ENCODE peak calls at places on chromosomes 6 and 20, in five cellular contexts. Z is astrocyte of the spinal cord, D is psoas muscle, F is epithelial cell of proximal tubule, I is mucosa of descending colon. N is an unnamed sample.

GRCh38 chr20:41617059-41617921 is 887 bp downstream of the CHD6 start:
- DNase-seq in Z (peak; percentile 28), D (peak; percentile 43), F (peak; percentile 6), I (peak; percentile 62), N (no peak)

GRCh38 chr20:13525225-13525940 is 113.3 kb downstream of the TASP1 start:
- DNase-seq in Z (peak; percentile 81), D (no peak), F (peak; percentile 84), I (no peak), N (peak; percentile 97)

GRCh38 chr20:7989379-7989778 is 30.2 kb downstream of the TMX4 start:
- DNase-seq in Z (no peak), D (no peak), F (no peak), I (no peak), N (no peak)

GRCh38 chr6:169964440-169965212 is 213.2 kb downstream of the ERMARD start:
- DNase-seq in Z (no peak), D (no peak), F (no peak), I (no peak), N (no peak)

GRCh38 chr6:134060491-134061106 is 8.2 kb upstream of the SLC2A12 start:
- DNase-seq in Z (peak; percentile 75), D (no peak), F (peak; percentile 69), I (no peak), N (no peak)

GRCh38 chr6:12751694-12752304 is 35.2 kb downstream of the PHACTR1 start:
- DNase-seq in Z (peak; percentile 56), D (peak; percentile 22), F (no peak), I (peak; percentile 59), N (peak; percentile 29)

GRCh38 chr6:160883999-160884398 is 107.6 kb upstream of the MAP3K4 start:
- DNase-seq in Z (no peak), D (no peak), F (no peak), I (no peak), N (no peak)

GRCh38 chr20:21087862-21088540 is 18.2 kb downstream of the LINC00237 start:
- DNase-seq in Z (no peak), D (no peak), F (no peak), I (no peak), N (no peak)

GRCh38 chr20:1474817-1475603 is 8.4 kb upstream of the NSFL1C start:
- DNase-seq in Z (no peak), D (no peak), F (no peak), I (no peak), N (no peak)

GRCh38 chr6:91633374-91634184 is 1046.7 kb upstream of the MAP3K7 start:
- DNase-seq in Z (no peak), D (no peak), F (no peak), I (no peak), N (no peak)

GRCh38 chr6:32882879-32883250 is 28.9 kb downstream of the PSMB9 start:
- DNase-seq in Z (no peak), D (no peak), F (peak; percentile 43), I (no peak), N (no peak)

GRCh38 chr20:57385940-57386339 is 5.3 kb upstream of the RBM38 start:
- DNase-seq in Z (no peak), D (no peak), F (no peak), I (peak; percentile 29), N (no peak)

GRCh38 chr6:165834613-165835259 is 171.7 kb upstream of the PDE10A start:
- DNase-seq in Z (no peak), D (no peak), F (peak; percentile 42), I (peak; percentile 92), N (no peak)

GRCh38 chr6:89690944-89691324 is 52.4 kb upstream of the LYRM2 start:
- DNase-seq in Z (peak; percentile 2), D (no peak), F (no peak), I (no peak), N (no peak)

GRCh38 chr6:12170351-12171079 is 119.6 kb upstream of the EDN1 start:
- DNase-seq in Z (no peak), D (no peak), F (no peak), I (no peak), N (no peak)

GRCh38 chr6:157198425-157199279 is 124.7 kb downstream of the TMEM242 start:
- DNase-seq in Z (no peak), D (peak; percentile 49), F (no peak), I (peak; percentile 88), N (no peak)

GRCh38 chr6:1312444-1313363 is 806 bp downstream of the FOXQ1 start:
- DNase-seq in Z (peak; percentile 23), D (no peak), F (no peak), I (peak; percentile 43), N (no peak)

GRCh38 chr6:28867078-28867414 is 56.7 kb downstream of the TRIM27 start:
- DNase-seq in Z (no peak), D (no peak), F (no peak), I (peak; percentile 30), N (no peak)

GRCh38 chr6:16126881-16127280 is 2.0 kb upstream of the MYLIP start:
- DNase-seq in Z (no peak), D (no peak), F (no peak), I (no peak), N (no peak)

GRCh38 chr6:130405549-130405948 is 39.7 kb downstream of the TMEM200A start:
- DNase-seq in Z (no peak), D (no peak), F (no peak), I (no peak), N (no peak)

GRCh38 chr6:150372051-150372450 is 3.2 kb downstream of the IYD start:
- DNase-seq in Z (no peak), D (no peak), F (no peak), I (no peak), N (no peak)
- H3K4me3 ChIP-seq in Z (no peak overlapping the region), D (no peak overlapping the region), F (no peak overlapping the region), I (no peak overlapping the region), N (no peak overlapping the region)

GRCh38 chr20:25485872-25486271 is 78.4 kb downstream of the GINS1 start:
- DNase-seq in Z (no peak), D (no peak), F (no peak), I (no peak), N (no peak)

GRCh38 chr20:25484911-25485511 is 77.5 kb downstream of the GINS1 start:
- DNase-seq in Z (no peak), D (no peak), F (no peak), I (no peak), N (no peak)

GRCh38 chr20:25487975-25488374 is 80.5 kb downstream of the GINS1 start:
- DNase-seq in Z (no peak), D (no peak), F (no peak), I (no peak), N (no peak)

GRCh38 chr20:25487306-25487705 is 79.8 kb downstream of the GINS1 start:
- DNase-seq in Z (no peak), D (no peak), F (no peak), I (no peak), N (no peak)

DNA sequence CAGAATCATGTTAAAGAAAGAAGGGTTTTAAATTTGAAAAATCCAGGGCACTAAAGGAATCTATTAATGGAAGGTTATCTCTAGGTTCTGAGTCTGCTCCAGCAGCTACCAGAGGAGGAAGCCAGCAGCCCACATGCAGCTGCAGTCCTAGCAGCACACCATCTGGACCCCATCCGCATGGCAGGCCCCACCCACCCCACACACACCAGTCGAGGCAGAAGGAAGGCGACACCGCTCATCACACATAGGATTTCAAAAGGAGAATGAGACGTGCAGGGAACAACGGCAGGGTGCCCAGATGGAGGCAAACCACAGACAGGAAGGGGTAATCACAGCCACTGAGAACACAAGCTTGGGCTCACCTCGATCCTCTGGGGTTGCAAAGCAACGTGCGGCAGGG is 78.9 kb downstream of the GINS1 start:
- DNase-seq in Z (peak; percentile 28), D (no peak), F (no peak), I (no peak), N (peak; percentile 61)
- TF ChIP-seq CTCF in Z (no peak), D (no peak), F (no peak), I (no peak), N (no peak)

GRCh38 chr6:20916081-20916480 is 381.8 kb downstream of the CDKAL1 start:
- DNase-seq in Z (peak; percentile 30), D (no peak), F (no peak), I (no peak), N (no peak)
- H3K4me3 ChIP-seq in Z (no peak overlapping the region), D (no peak overlapping the region), F (no peak overlapping the region), I (no peak overlapping the region), N (no peak overlapping the region)

GRCh38 chr20:31706607-31707257 is 15.9 kb downstream of the BCL2L1 start:
- DNase-seq in Z (no peak), D (no peak), F (no peak), I (no peak), N (no peak)
- TF ChIP-seq CTCF in Z (no peak), D (no peak), F (no peak), I (no peak), N (no peak)

GRCh38 chr6:7100072-7100750 is 7.5 kb upstream of the RREB1 start:
- DNase-seq in Z (no peak), D (no peak), F (no peak), I (no peak), N (no peak)

GRCh38 chr6:7104752-7105151 is 3.0 kb upstream of the RREB1 start:
- DNase-seq in Z (no peak), D (no peak), F (no peak), I (no peak), N (no peak)

GRCh38 chr6:7100751-7101078 is 7.0 kb upstream of the RREB1 start:
- DNase-seq in Z (no peak), D (no peak), F (no peak), I (no peak), N (no peak)

GRCh38 chr6:7098974-7099373 is 8.8 kb upstream of the RREB1 start:
- DNase-seq in Z (no peak), D (no peak), F (no peak), I (no peak), N (no peak)

DNA sequence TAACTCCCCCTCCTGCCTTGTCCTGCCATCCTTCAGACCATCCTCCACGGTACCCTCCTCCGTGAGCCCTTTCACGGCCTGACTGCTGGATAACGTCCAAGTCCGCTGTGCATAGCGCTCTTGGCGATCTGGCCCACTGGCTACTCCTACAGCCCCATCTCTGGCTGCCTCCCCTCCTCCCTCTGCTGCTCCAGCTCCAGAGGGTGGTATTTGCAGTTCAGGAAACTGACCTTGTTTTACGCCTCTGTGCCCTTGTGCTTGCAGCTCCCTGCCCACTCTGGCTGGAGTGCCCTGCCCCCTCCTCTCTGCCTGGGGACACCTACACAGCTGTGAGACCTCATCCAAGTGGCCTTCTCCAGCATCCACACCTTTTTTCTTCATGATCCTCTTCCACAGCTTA is 6.5 kb upstream of the RREB1 start:
- DNase-seq in Z (no peak), D (no peak), F (no peak), I (no peak), N (no peak)
- H3K4me3 ChIP-seq in Z (no peak overlapping the region), D (no peak overlapping the region), F (no peak overlapping the region), I (no peak overlapping the region), N (no peak overlapping the region)

GRCh38 chr6:131597448-131597847 is 24.4 kb downstream of the ARG1 start:
- DNase-seq in Z (no peak), D (no peak), F (no peak), I (no peak), N (no peak)
- TF ChIP-seq CTCF in Z (peak; percentile 46), D (no peak), F (peak; percentile 46), I (no peak), N (peak; percentile 35)

GRCh38 chr20:50453533-50453932 is 56.6 kb upstream of the PTPN1 start:
- DNase-seq in Z (no peak), D (no peak), F (no peak), I (no peak), N (no peak)
- H3K4me3 ChIP-seq in Z (no peak overlapping the region), D (no peak overlapping the region), F (no peak overlapping the region), I (no peak overlapping the region), N (no peak overlapping the region)

GRCh38 chr6:110990835-110991576 is 9.2 kb downstream of the RPF2 start:
- DNase-seq in Z (no peak), D (no peak), F (no peak), I (no peak), N (no peak)
- TF ChIP-seq CTCF in Z (no peak), D (no peak), F (no peak), I (no peak), N (no peak)